ENCODE peak calls at places on chromosome X, in six cellular contexts. One of them, this sample, is unnamed.
A peak's percentile ranks its signal among the peaks of the same experiment; 100 is the strongest.

GRCh38 chrX:41541381-41541780 is 94.2 kb downstream of the NYX start:
- DNase-seq in activated T-helper 2 cell treated with anti-CD3 and anti-CD28 coated beads, Interferon-gamma antibody, Interleukin-2, Interleukin-4, amounts not matched to agents 10 μg/mL and 5 μg/mL and 100 μg/mL, durations not matched to agents 14 hours and 24 hours and 36 hours: no peak
- DNase-seq in iPS DF 19.7: no peak
- DNase-seq in WTC11: no peak
- DNase-seq in upper lobe of right lung: no peak
- DNase-seq in naive B cell: no peak
- DNase-seq in this sample: no peak

GRCh38 chrX:140664939-140665338 is 44.6 kb upstream of the LINC00632 start:
- DNase-seq in naive B cell: no peak
- DNase-seq in WTC11: no peak
- DNase-seq in upper lobe of right lung: no peak
- DNase-seq in activated T-helper 2 cell treated with anti-CD3 and anti-CD28 coated beads, Interferon-gamma antibody, Interleukin-2, Interleukin-4, amounts not matched to agents 10 μg/mL and 5 μg/mL and 100 μg/mL, durations not matched to agents 14 hours and 24 hours and 36 hours: no peak
- DNase-seq in iPS DF 19.7: no peak
- DNase-seq in this sample: no peak

GRCh38 chrX:81259008-81259713 is 57.3 kb downstream of the SH3BGRL start:
- DNase-seq in activated T-helper 2 cell treated with anti-CD3 and anti-CD28 coated beads, Interferon-gamma antibody, Interleukin-2, Interleukin-4, amounts not matched to agents 10 μg/mL and 5 μg/mL and 100 μg/mL, durations not matched to agents 14 hours and 24 hours and 36 hours: no peak
- DNase-seq in upper lobe of right lung: no peak
- DNase-seq in WTC11: no peak
- DNase-seq in iPS DF 19.7: no peak
- DNase-seq in naive B cell: no peak
- DNase-seq in this sample: no peak

GRCh38 chrX:38107028-38107427 is 100.7 kb downstream of the SYTL5 start:
- DNase-seq in upper lobe of right lung: no peak
- DNase-seq in WTC11: no peak
- DNase-seq in activated T-helper 2 cell treated with anti-CD3 and anti-CD28 coated beads, Interferon-gamma antibody, Interleukin-2, Interleukin-4, amounts not matched to agents 10 μg/mL and 5 μg/mL and 100 μg/mL, durations not matched to agents 14 hours and 24 hours and 36 hours: no peak
- DNase-seq in naive B cell: no peak
- DNase-seq in iPS DF 19.7: no peak
- DNase-seq in this sample: no peak

GRCh38 chrX:150456466-150456865 is 93.3 kb downstream of the MAMLD1 start:
- DNase-seq in iPS DF 19.7: no peak
- DNase-seq in naive B cell: no peak
- DNase-seq in WTC11: no peak
- DNase-seq in upper lobe of right lung: no peak
- DNase-seq in activated T-helper 2 cell treated with anti-CD3 and anti-CD28 coated beads, Interferon-gamma antibody, Interleukin-2, Interleukin-4, amounts not matched to agents 10 μg/mL and 5 μg/mL and 100 μg/mL, durations not matched to agents 14 hours and 24 hours and 36 hours: no peak
- DNase-seq in this sample: no peak

GRCh38 chrX:55874807-55875206 is 157.3 kb downstream of the RRAGB start:
- DNase-seq in iPS DF 19.7: no peak
- DNase-seq in WTC11: no peak
- DNase-seq in naive B cell: no peak
- DNase-seq in activated T-helper 2 cell treated with anti-CD3 and anti-CD28 coated beads, Interferon-gamma antibody, Interleukin-2, Interleukin-4, amounts not matched to agents 10 μg/mL and 5 μg/mL and 100 μg/mL, durations not matched to agents 14 hours and 24 hours and 36 hours: no peak
- DNase-seq in upper lobe of right lung: no peak
- DNase-seq in this sample: no peak

GRCh38 chrX:135432881-135433521 is 11.3 kb downstream of the SMIM10L2A start:
- DNase-seq in WTC11: no peak
- DNase-seq in activated T-helper 2 cell treated with anti-CD3 and anti-CD28 coated beads, Interferon-gamma antibody, Interleukin-2, Interleukin-4, amounts not matched to agents 10 μg/mL and 5 μg/mL and 100 μg/mL, durations not matched to agents 14 hours and 24 hours and 36 hours: no peak
- DNase-seq in naive B cell: no peak
- DNase-seq in upper lobe of right lung: peak; percentile 36
- DNase-seq in iPS DF 19.7: no peak
- DNase-seq in this sample: no peak

GRCh38 chrX:50697691-50698090 is 116.3 kb downstream of the SHROOM4 start:
- DNase-seq in naive B cell: no peak
- DNase-seq in upper lobe of right lung: no peak
- DNase-seq in WTC11: no peak
- DNase-seq in activated T-helper 2 cell treated with anti-CD3 and anti-CD28 coated beads, Interferon-gamma antibody, Interleukin-2, Interleukin-4, amounts not matched to agents 10 μg/mL and 5 μg/mL and 100 μg/mL, durations not matched to agents 14 hours and 24 hours and 36 hours: no peak
- DNase-seq in iPS DF 19.7: no peak
- DNase-seq in this sample: peak; percentile 63

GRCh38 chrX:154327026-154327820 is 31.6 kb downstream of the TKTL1 start:
- DNase-seq in iPS DF 19.7: no peak
- DNase-seq in upper lobe of right lung: no peak
- DNase-seq in naive B cell: no peak
- DNase-seq in activated T-helper 2 cell treated with anti-CD3 and anti-CD28 coated beads, Interferon-gamma antibody, Interleukin-2, Interleukin-4, amounts not matched to agents 10 μg/mL and 5 μg/mL and 100 μg/mL, durations not matched to agents 14 hours and 24 hours and 36 hours: no peak
- DNase-seq in WTC11: no peak
- DNase-seq in this sample: no peak

This sample was measured in NT2/D1.